ENCODE peak calls at places on chromosome 19, in nine cellular contexts. One of them, this sample, is unnamed.
A peak's percentile ranks its signal among the peaks of the same experiment; 100 is the strongest.

GRCh38 chr19:50025794-50026549 is at the start of gene ZNF473:
- DNase-seq in GM23248: peak; percentile 98
- DNase-seq in tibial artery: peak; percentile 97
- DNase-seq in uterus: peak; percentile 94
- DNase-seq in mesendoderm: peak; percentile 98
- DNase-seq in epithelial cell of prostate: peak; percentile 81
- DNase-seq in sigmoid colon: peak; percentile 98
- DNase-seq in caudate nucleus: peak; percentile 89
- DNase-seq in pancreas: peak; percentile 97
- DNase-seq in this sample: peak; percentile 97

GRCh38 chr19:49469828-49470614 is 4.0 kb upstream of the FLT3LG start:
- DNase-seq in caudate nucleus: no peak
- DNase-seq in tibial artery: no peak
- DNase-seq in pancreas: no peak
- DNase-seq in sigmoid colon: no peak
- DNase-seq in GM23248: no peak
- DNase-seq in epithelial cell of prostate: no peak
- DNase-seq in uterus: no peak
- DNase-seq in mesendoderm: no peak
- DNase-seq in this sample: no peak

GRCh38 chr19:47375694-47376588 is 26.8 kb downstream of the DHX34 start:
- DNase-seq in sigmoid colon: no peak
- DNase-seq in caudate nucleus: no peak
- DNase-seq in epithelial cell of prostate: no peak
- DNase-seq in pancreas: no peak
- DNase-seq in mesendoderm: no peak
- DNase-seq in uterus: no peak
- DNase-seq in GM23248: no peak
- DNase-seq in tibial artery: no peak
- DNase-seq in this sample: no peak

GRCh38 chr19:14161305-14161704 is 24.9 kb upstream of the ASF1B start:
- DNase-seq in sigmoid colon: no peak
- DNase-seq in tibial artery: no peak
- DNase-seq in GM23248: no peak
- DNase-seq in uterus: no peak
- DNase-seq in mesendoderm: no peak
- DNase-seq in epithelial cell of prostate: no peak
- DNase-seq in pancreas: no peak
- DNase-seq in caudate nucleus: no peak
- DNase-seq in this sample: no peak

GRCh38 chr19:45676851-45677263 is 8.8 kb downstream of the GIPR start:
- DNase-seq in pancreas: peak; percentile 86
- DNase-seq in sigmoid colon: no peak
- DNase-seq in uterus: no peak
- DNase-seq in tibial artery: no peak
- DNase-seq in epithelial cell of prostate: no peak
- DNase-seq in mesendoderm: peak; percentile 21
- DNase-seq in GM23248: no peak
- DNase-seq in caudate nucleus: no peak
- DNase-seq in this sample: no peak

GRCh38 chr19:55340784-55341147 is 1.1 kb downstream of the KMT5C start:
- DNase-seq in mesendoderm: no peak
- DNase-seq in epithelial cell of prostate: no peak
- DNase-seq in tibial artery: no peak
- DNase-seq in GM23248: peak; percentile 53
- DNase-seq in sigmoid colon: no peak
- DNase-seq in pancreas: no peak
- DNase-seq in caudate nucleus: peak; percentile 35
- DNase-seq in uterus: no peak
- DNase-seq in this sample: no peak

GRCh38 chr19:10998045-10998533 is 37.3 kb downstream of the SMARCA4 start:
- DNase-seq in caudate nucleus: no peak
- DNase-seq in uterus: no peak
- DNase-seq in GM23248: no peak
- DNase-seq in pancreas: no peak
- DNase-seq in mesendoderm: no peak
- DNase-seq in epithelial cell of prostate: no peak
- DNase-seq in sigmoid colon: no peak
- DNase-seq in tibial artery: no peak
- DNase-seq in this sample: peak; percentile 22

GRCh38 chr19:31502536-31503170 is 153.4 kb upstream of the TSHZ3 start:
- DNase-seq in sigmoid colon: no peak
- DNase-seq in caudate nucleus: no peak
- DNase-seq in tibial artery: no peak
- DNase-seq in GM23248: no peak
- DNase-seq in uterus: no peak
- DNase-seq in pancreas: no peak
- DNase-seq in epithelial cell of prostate: no peak
- DNase-seq in mesendoderm: no peak
- DNase-seq in this sample: no peak

GRCh38 chr19:35030257-35031071 is at the start of gene SCN1B:
- DNase-seq in uterus: peak; percentile 63
- DNase-seq in GM23248: peak; percentile 85
- DNase-seq in pancreas: no peak
- DNase-seq in mesendoderm: peak; percentile 76
- DNase-seq in caudate nucleus: peak; percentile 22
- DNase-seq in tibial artery: peak; percentile 81
- DNase-seq in sigmoid colon: no peak
- DNase-seq in epithelial cell of prostate: no peak
- DNase-seq in this sample: peak; percentile 60

DNA sequence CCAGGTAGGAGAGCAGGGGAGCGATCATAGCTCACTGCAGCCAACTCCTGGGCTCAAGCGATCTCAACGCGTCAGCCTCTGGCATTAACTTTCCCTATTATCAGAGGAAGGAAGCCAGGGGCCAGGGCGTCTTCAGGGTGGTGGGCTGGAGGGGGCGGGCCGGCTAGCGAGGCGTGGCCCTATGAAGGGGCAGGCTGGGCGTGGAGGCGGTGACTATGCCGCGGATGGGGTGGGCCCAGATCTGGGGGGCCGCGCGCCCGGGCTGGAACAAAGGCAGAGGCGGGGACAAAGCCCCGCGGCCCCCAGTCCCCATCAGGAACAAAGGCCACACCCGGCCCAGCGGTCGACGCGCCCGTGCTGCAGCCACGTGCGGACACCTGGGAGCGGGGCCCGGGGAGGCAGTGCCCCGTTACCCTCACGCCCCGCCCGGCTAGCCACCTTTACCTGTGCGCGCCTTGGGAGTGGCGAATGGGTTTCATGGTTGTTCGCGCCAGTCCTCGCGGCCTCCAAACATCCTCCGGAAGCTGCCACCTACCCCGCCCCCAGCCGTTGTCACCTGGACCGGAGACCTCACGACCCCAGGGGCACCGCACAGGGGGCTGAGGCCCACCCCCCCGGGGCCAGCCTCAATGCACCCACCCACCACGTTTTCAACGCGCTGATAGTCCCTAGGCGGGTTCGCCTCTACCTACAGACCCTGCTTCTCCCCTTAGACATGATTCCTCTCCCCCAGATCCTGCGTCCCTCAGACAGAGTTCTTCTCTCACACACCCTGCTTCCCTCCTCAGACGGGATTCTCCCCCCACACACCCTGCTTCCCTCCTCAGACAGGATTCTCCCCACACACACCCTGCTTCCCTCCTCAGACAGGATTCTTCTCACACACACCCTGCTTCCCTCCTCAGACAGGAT is 5.4 kb upstream of the TRIM28 start:
- DNase-seq in caudate nucleus: no peak
- DNase-seq in GM23248: no peak
- DNase-seq in epithelial cell of prostate: no peak
- DNase-seq in tibial artery: no peak
- DNase-seq in pancreas: no peak
- DNase-seq in uterus: no peak
- DNase-seq in sigmoid colon: peak; percentile 62
- DNase-seq in mesendoderm: peak; percentile 94
- DNase-seq in this sample: no peak
- H3K27ac ChIP-seq in caudate nucleus: no peak overlapping the region
- H3K27ac ChIP-seq in GM23248: no peak overlapping the region
- H3K27ac ChIP-seq in epithelial cell of prostate: no peak overlapping the region
- H3K27ac ChIP-seq in tibial artery: no peak overlapping the region
- H3K27ac ChIP-seq in pancreas: no peak overlapping the region
- H3K27ac ChIP-seq in uterus: no peak overlapping the region
- H3K27ac ChIP-seq in sigmoid colon: no peak overlapping the region
- H3K27ac ChIP-seq in mesendoderm: peak overlapping the region; percentile 86
- H3K27ac ChIP-seq in this sample: no peak overlapping the region

DNA sequence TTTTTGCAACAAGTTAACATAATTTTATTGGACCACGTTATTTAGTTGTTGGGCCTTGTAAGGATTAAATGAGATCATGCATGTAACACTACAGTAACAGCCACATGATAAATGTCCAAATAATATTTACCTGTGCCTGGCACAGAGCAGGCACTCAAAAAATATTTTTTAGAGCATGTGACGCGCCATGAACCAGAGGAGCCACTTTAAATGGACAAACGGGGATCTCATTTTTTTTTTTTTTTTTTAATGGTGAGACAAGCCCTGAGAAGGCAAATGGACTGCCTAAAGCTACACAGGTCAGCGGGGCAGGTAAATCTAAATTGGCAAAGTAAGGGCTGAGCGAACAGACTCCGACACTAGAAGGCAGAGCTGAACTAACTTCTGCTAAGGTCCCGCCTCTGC is 840 bp upstream of the RPS19 start:
- DNase-seq in epithelial cell of prostate: no peak
- DNase-seq in tibial artery: no peak
- DNase-seq in pancreas: no peak
- DNase-seq in GM23248: no peak
- DNase-seq in caudate nucleus: no peak
- DNase-seq in mesendoderm: no peak
- DNase-seq in uterus: no peak
- DNase-seq in sigmoid colon: no peak
- DNase-seq in this sample: no peak
- H3K27ac ChIP-seq in epithelial cell of prostate: peak overlapping the region; percentile 91
- H3K27ac ChIP-seq in tibial artery: peak overlapping the region; percentile 89
- H3K27ac ChIP-seq in pancreas: peak overlapping the region; percentile 26
- H3K27ac ChIP-seq in GM23248: no peak overlapping the region
- H3K27ac ChIP-seq in caudate nucleus: peak overlapping the region; percentile 46
- H3K27ac ChIP-seq in mesendoderm: no peak overlapping the region
- H3K27ac ChIP-seq in uterus: peak overlapping the region; percentile 98
- H3K27ac ChIP-seq in sigmoid colon: peak overlapping the region; percentile 88
- H3K27ac ChIP-seq in this sample: peak overlapping the region; percentile 7

DNA sequence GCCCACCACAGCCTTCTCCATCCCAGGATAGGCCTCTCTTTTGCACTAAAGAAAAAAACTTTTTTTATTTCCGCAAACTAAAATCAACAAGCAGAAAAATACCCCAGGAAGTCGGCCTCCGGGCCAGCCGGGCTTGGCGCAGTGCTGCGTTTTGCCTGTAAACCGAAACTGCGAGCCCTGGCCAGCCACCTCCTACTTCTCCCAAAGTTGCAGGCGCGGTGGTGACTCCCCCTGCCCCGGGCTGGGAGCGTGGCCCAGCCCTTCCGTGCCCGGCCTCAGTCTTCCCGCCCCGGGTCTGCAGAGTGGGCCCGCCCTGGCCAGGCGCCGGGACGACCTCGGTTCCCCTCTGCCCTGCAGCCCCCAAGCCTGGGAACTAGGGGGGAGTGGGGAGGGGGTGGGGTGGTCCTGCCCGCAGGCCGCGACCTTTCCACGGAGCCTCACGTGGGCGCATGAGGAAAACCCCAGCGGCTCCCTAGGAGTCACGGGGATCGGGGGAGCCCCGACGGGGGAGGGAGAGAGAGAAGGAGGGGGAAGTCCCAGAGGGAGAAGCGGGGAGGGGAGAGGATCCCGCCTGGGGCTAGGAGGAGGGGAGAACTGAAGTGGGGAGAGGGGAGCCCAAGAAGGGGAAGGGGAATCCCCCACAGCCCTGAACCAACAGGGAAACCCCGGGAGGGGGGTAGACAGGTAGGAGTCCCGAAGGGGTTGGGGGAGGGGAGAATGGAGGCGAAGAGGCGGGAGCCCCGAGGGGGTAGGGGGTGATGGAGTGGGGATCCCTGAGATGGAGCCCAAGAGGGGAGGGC is 3.0 kb downstream of the GADD45B start:
- DNase-seq in uterus: peak; percentile 79
- DNase-seq in mesendoderm: peak; percentile 93
- DNase-seq in pancreas: peak; percentile 92
- DNase-seq in tibial artery: peak; percentile 93
- DNase-seq in epithelial cell of prostate: peak; percentile 63
- DNase-seq in caudate nucleus: no peak
- DNase-seq in GM23248: peak; percentile 94
- DNase-seq in sigmoid colon: peak; percentile 95
- DNase-seq in this sample: peak; percentile 68
- H3K27ac ChIP-seq in uterus: peak overlapping the region; percentile 89
- H3K27ac ChIP-seq in mesendoderm: peak overlapping the region; percentile 18
- H3K27ac ChIP-seq in pancreas: peak overlapping the region; percentile 76
- H3K27ac ChIP-seq in tibial artery: peak overlapping the region; percentile 96
- H3K27ac ChIP-seq in epithelial cell of prostate: peak overlapping the region; percentile 90
- H3K27ac ChIP-seq in caudate nucleus: peak overlapping the region; percentile 73
- H3K27ac ChIP-seq in GM23248: peak overlapping the region; percentile 93
- H3K27ac ChIP-seq in sigmoid colon: peak overlapping the region; percentile 94
- H3K27ac ChIP-seq in this sample: peak overlapping the region; percentile 67

GRCh38 chr19:6527893-6528543 is 2.8 kb upstream of the TNFSF9 start:
- DNase-seq in mesendoderm: no peak
- DNase-seq in epithelial cell of prostate: no peak
- DNase-seq in sigmoid colon: no peak
- DNase-seq in tibial artery: no peak
- DNase-seq in pancreas: no peak
- DNase-seq in uterus: no peak
- DNase-seq in caudate nucleus: no peak
- DNase-seq in GM23248: no peak
- DNase-seq in this sample: no peak

GRCh38 chr19:6528544-6529121 is 2.2 kb upstream of the TNFSF9 start:
- DNase-seq in sigmoid colon: peak; percentile 80
- DNase-seq in uterus: peak; percentile 28
- DNase-seq in epithelial cell of prostate: no peak
- DNase-seq in pancreas: no peak
- DNase-seq in caudate nucleus: peak; percentile 33
- DNase-seq in GM23248: peak; percentile 18
- DNase-seq in mesendoderm: peak; percentile 46
- DNase-seq in tibial artery: peak; percentile 80
- DNase-seq in this sample: no peak

GRCh38 chr19:6530385-6531162 is at the start of gene TNFSF9:
- DNase-seq in GM23248: peak; percentile 91
- DNase-seq in uterus: peak; percentile 78
- DNase-seq in tibial artery: peak; percentile 90
- DNase-seq in caudate nucleus: peak; percentile 90
- DNase-seq in mesendoderm: peak; percentile 86
- DNase-seq in sigmoid colon: peak; percentile 95
- DNase-seq in epithelial cell of prostate: peak; percentile 16
- DNase-seq in pancreas: peak; percentile 92
- DNase-seq in this sample: peak; percentile 94

GRCh38 chr19:6529937-6530384 is 865 bp upstream of the TNFSF9 start:
- DNase-seq in sigmoid colon: no peak
- DNase-seq in tibial artery: no peak
- DNase-seq in epithelial cell of prostate: no peak
- DNase-seq in uterus: no peak
- DNase-seq in GM23248: no peak
- DNase-seq in pancreas: no peak
- DNase-seq in caudate nucleus: no peak
- DNase-seq in mesendoderm: no peak
- DNase-seq in this sample: no peak

DNA sequence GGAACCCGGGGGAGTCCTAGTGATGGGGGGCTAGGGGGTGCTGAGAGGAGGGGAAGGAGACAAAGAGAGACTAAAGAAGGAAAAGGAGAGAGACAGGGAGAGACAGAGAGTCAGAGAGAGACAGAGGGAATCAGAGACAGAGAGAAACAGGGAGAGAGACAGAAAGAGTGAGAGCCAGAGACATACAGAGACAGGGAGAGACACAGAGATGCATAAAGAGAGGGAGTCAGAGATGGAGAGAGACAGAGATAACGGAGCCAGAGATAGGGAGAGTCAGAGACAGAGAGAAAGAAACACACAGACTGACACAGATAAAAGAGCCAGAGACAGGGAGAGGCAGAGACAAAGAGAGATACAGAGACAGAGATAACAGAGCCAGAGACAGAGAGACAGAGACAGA is 1.5 kb upstream of the TNFSF9 start:
- DNase-seq in mesendoderm: no peak
- DNase-seq in pancreas: no peak
- DNase-seq in GM23248: no peak
- DNase-seq in epithelial cell of prostate: no peak
- DNase-seq in caudate nucleus: no peak
- DNase-seq in uterus: no peak
- DNase-seq in sigmoid colon: no peak
- DNase-seq in tibial artery: no peak
- DNase-seq in this sample: no peak
- H3K27ac ChIP-seq in mesendoderm: no peak overlapping the region
- H3K27ac ChIP-seq in pancreas: no peak overlapping the region
- H3K27ac ChIP-seq in GM23248: no peak overlapping the region
- H3K27ac ChIP-seq in epithelial cell of prostate: no peak overlapping the region
- H3K27ac ChIP-seq in caudate nucleus: peak overlapping the region; percentile 70
- H3K27ac ChIP-seq in uterus: no peak overlapping the region
- H3K27ac ChIP-seq in sigmoid colon: no peak overlapping the region
- H3K27ac ChIP-seq in tibial artery: no peak overlapping the region
- H3K27ac ChIP-seq in this sample: no peak overlapping the region